ENCODE peak calls at places on chromosomes 2 and 18, in ten cellular contexts. O is stimulated activated CD4-positive, alpha-beta T cell treated with anti-CD3 and anti-CD28 coated beads, Interleukin-15, amount 100 ng/mL, for 48 hours; N is activated naive CD4-positive, alpha-beta T cell; K is NCI-H345; U is C1 segment of cervical spinal cord; I is foreskin fibroblast; J is upper lobe of right lung; A is H54; F is cardiac muscle cell; S is KBM-7. Q is an unnamed sample.
A peak's percentile ranks its signal among the peaks of the same experiment; 100 is the strongest.

GRCh38 chr2:176581557-176582150 is 312.4 kb downstream of the MTX2 start:
- DNase-seq in N (no peak), J (no peak), O (no peak), U (no peak), A (no peak), S (no peak), I (no peak), F (no peak), K (no peak), Q (no peak)

GRCh38 chr2:194087089-194087488 is 1569.9 kb upstream of the SLC39A10 start:
- DNase-seq in I (no peak), N (no peak), J (no peak), U (no peak), K (no peak), O (no peak), A (no peak), S (no peak), F (peak; percentile 2), Q (no peak)

GRCh38 chr2:158174495-158174894 is 72.8 kb downstream of the UPP2 start:
- DNase-seq in S (no peak), N (no peak), I (no peak), A (no peak), J (no peak), K (no peak), U (no peak), F (no peak), O (no peak), Q (no peak)

GRCh38 chr2:190462611-190463010 is 54.5 kb downstream of the MFSD6 start:
- DNase-seq in S (no peak), K (no peak), N (no peak), J (no peak), A (no peak), F (no peak), I (no peak), U (no peak), O (no peak), Q (no peak)

GRCh38 chr2:157441072-157441454 is 2.8 kb downstream of the CYTIP start:
- DNase-seq in I (no peak), J (no peak), U (no peak), O (no peak), F (peak; percentile 80), K (no peak), S (no peak), N (peak; percentile 16), A (no peak), Q (no peak)

GRCh38 chr2:48265169-48266013 is 264.6 kb upstream of the STON1 start:
- DNase-seq in J (no peak), S (peak; percentile 96), A (no peak), O (no peak), U (no peak), N (no peak), F (no peak), K (no peak), I (no peak), Q (no peak)

GRCh38 chr2:61044596-61044995 is 21.1 kb upstream of the SANBR start:
- DNase-seq in I (no peak), U (no peak), N (no peak), O (no peak), K (no peak), S (no peak), J (no peak), A (no peak), F (peak; percentile 17), Q (no peak)

GRCh38 chr2:10814571-10815331 is 2.2 kb upstream of the PDIA6 start:
- DNase-seq in N (no peak), S (no peak), O (no peak), I (peak; percentile 20), U (no peak), A (no peak), K (no peak), F (no peak), J (no peak), Q (no peak)

GRCh38 chr2:222358876-222359275 is 60.1 kb upstream of the PAX3 start:
- DNase-seq in I (peak; percentile 88), O (no peak), K (no peak), F (peak; percentile 80), U (no peak), S (peak; percentile 82), A (no peak), J (no peak), N (no peak), Q (no peak)

GRCh38 chr18:76264073-76264472 is 231.0 kb downstream of the ZNF516 start:
- DNase-seq in U (no peak), J (no peak), A (no peak), I (no peak), N (no peak), F (no peak), O (no peak), S (peak; percentile 5), K (no peak), Q (no peak)

GRCh38 chr18:25360301-25360899 is 8.4 kb upstream of the ZNF521 start:
- DNase-seq in A (no peak), O (no peak), N (no peak), I (peak; percentile 39), F (no peak), S (no peak), K (no peak), J (no peak), U (no peak), Q (no peak)